ENCODE peak calls at places on chromosomes 6 and 20, in four cellular contexts. F is psoas muscle, Z is tibial nerve, I is endodermal cell. W is an unnamed sample. For H3K4me1, the result is how much of the 10 kb centered on the place peaks cover.

GRCh38 chr6:137625100-137625661 is 131.0 kb upstream of the OLIG3 start:
- DNase-seq in I (no peak), F (no peak), Z (no peak), W (no peak)

GRCh38 chr20:50434653-50435396 is 75.4 kb upstream of the PTPN1 start:
- DNase-seq in Z (peak), F (no peak), I (peak), W (no peak)

GRCh38 chr20:36121981-36122930 is 32.3 kb upstream of the EPB41L1 start:
- DNase-seq in Z (no peak), F (no peak), I (peak), W (no peak)

GRCh38 chr6:134291156-134291555 is 26.8 kb downstream of the SGK1 start:
- DNase-seq in I (no peak), F (no peak), Z (no peak), W (no peak)

GRCh38 chr20:20492521-20493334 is 124.8 kb downstream of the INSM1 start:
- DNase-seq in Z (no peak), F (no peak), I (no peak), W (no peak)

GRCh38 chr6:92050216-92050615 is 1369.1 kb downstream of the EPHA7 start:
- DNase-seq in Z (no peak), F (no peak), I (no peak), W (no peak)

GRCh38 chr20:39619386-39619785 is 657.2 kb downstream of the DHX35 start:
- DNase-seq in I (no peak), F (no peak), Z (no peak), W (no peak)

GRCh38 chr6:6856538-6857523 is 250.9 kb upstream of the RREB1 start:
- DNase-seq in F (peak), I (peak), Z (peak), W (peak)

GRCh38 chr6:126039284-126039683 is 52.9 kb downstream of the TRMT11 start:
- DNase-seq in F (no peak), I (no peak), Z (no peak), W (no peak)

GRCh38 chr20:2804921-2805681 is 4.7 kb upstream of the CPXM1 start:
- DNase-seq in Z (no peak), I (peak), F (no peak), W (no peak)

GRCh38 chr6:21935561-21936028 is 342.0 kb downstream of the SOX4 start:
- DNase-seq in Z (no peak), F (no peak), I (peak), W (no peak)

GRCh38 chr20:38725959-38726848 is 1.9 kb downstream of the SLC32A1 start:
- DNase-seq in Z (no peak), I (peak), F (no peak), W (no peak)

GRCh38 chr6:11971154-11971553 is 41.0 kb upstream of the HIVEP1 start:
- DNase-seq in Z (no peak), F (no peak), I (no peak), W (no peak)

GRCh38 chr20:56860413-56860812 is 231.3 kb downstream of the TFAP2C start:
- DNase-seq in F (no peak), I (no peak), Z (no peak), W (no peak)

GRCh38 chr20:50645253-50646068 is 45.9 kb downstream of the RIPOR3 start:
- DNase-seq in Z (peak), F (peak), I (peak), W (peak)

GRCh38 chr6:130434174-130434873 is 68.5 kb downstream of the TMEM200A start:
- DNase-seq in F (no peak), Z (no peak), I (no peak), W (no peak)

GRCh38 chr6:83976871-83977270 is 56.7 kb upstream of the MRAP2 start:
- DNase-seq in Z (no peak), I (no peak), F (no peak), W (no peak)

GRCh38 chr6:343960-344815 is 47.4 kb upstream of the IRF4 start:
- DNase-seq in Z (no peak), F (no peak), I (no peak), W (peak)

GRCh38 chr6:156057869-156058268 is 602.2 kb upstream of the NOX3 start:
- DNase-seq in I (no peak), Z (no peak), F (no peak), W (no peak)

GRCh38 chr20:34907616-34908469 is 31.4 kb downstream of the ACSS2 start:
- DNase-seq in I (no peak), Z (peak), F (peak), W (peak)

GRCh38 chr20:19628570-19629134 is 129.4 kb upstream of the RIN2 start:
- DNase-seq in F (no peak), I (peak), Z (peak), W (peak)

GRCh38 chr20:37349517-37350491 is 3.9 kb downstream of the SRC start:
- DNase-seq in I (no peak), Z (no peak), F (no peak), W (no peak)

GRCh38 chr6:77178821-77179220 is 284.5 kb downstream of the HTR1B start:
- DNase-seq in I (no peak), Z (no peak), F (no peak), W (no peak)

GRCh38 chr20:25309395-25310267 is 61.7 kb downstream of the PYGB start:
- DNase-seq in Z (peak), F (no peak), I (no peak), W (peak)

GRCh38 chr6:45591816-45592359 is 214.2 kb upstream of the SUPT3H start:
- DNase-seq in I (no peak), Z (no peak), F (no peak), W (no peak)

GRCh38 chr6:43338243-43338642 is 29.6 kb upstream of the CRIP3 start:
- DNase-seq in Z (no peak), I (no peak), F (no peak), W (no peak)

GRCh38 chr20:564195-564594 is 20.6 kb upstream of the CSNK2A1 start:
- DNase-seq in F (no peak), I (peak), Z (no peak), W (no peak)

GRCh38 chr20:63863021-63863797 is 1.9 kb upstream of the TPD52L2 start:
- DNase-seq in Z (no peak), I (no peak), F (no peak), W (no peak)

GRCh38 chr6:43248791-43249190 is 5.5 kb downstream of the TTBK1 start:
- DNase-seq in F (no peak), I (no peak), Z (no peak), W (no peak)

GRCh38 chr20:49762940-49763766 is 49.5 kb upstream of the B4GALT5 start:
- DNase-seq in I (peak), F (no peak), Z (no peak), W (no peak)

GRCh38 chr20:61500791-61501321 is 248.8 kb downstream of the CDH4 start:
- DNase-seq in F (no peak), I (no peak), Z (no peak), W (no peak)

GRCh38 chr6:131685266-131685780 is 15.9 kb downstream of the OR2A4 start:
- DNase-seq in I (no peak), F (no peak), Z (no peak), W (no peak)

GRCh38 chr6:75118925-75119515 is 86.8 kb downstream of the COL12A1 start:
- DNase-seq in F (no peak), I (no peak), Z (no peak), W (no peak)

GRCh38 chr6:166112580-166112979 is 55.1 kb downstream of the TBXT start:
- DNase-seq in Z (no peak), I (no peak), F (no peak), W (no peak)

GRCh38 chr6:125312950-125313349 is 11.2 kb upstream of the HDDC2 start:
- DNase-seq in I (no peak), F (no peak), Z (no peak), W (no peak)

GRCh38 chr6:44576132-44576601 is 188.7 kb downstream of the CDC5L start:
- DNase-seq in I (peak), Z (no peak), F (no peak), W (no peak)

GRCh38 chr20:64145458-64146300 is 18.6 kb upstream of the MYT1 start:
- DNase-seq in I (peak), Z (no peak), F (no peak), W (no peak)

GRCh38 chr20:56400001-56400640 is 7.7 kb downstream of the CSTF1 start:
- DNase-seq in I (peak), Z (peak), F (no peak), W (no peak)

GRCh38 chr6:83464741-83465140 is 33.9 kb upstream of the ME1 start:
- DNase-seq in I (no peak), F (no peak), Z (no peak), W (no peak)

GRCh38 chr6:37041521-37041920 is 36.1 kb downstream of the FGD2 start:
- DNase-seq in Z (no peak), I (no peak), F (no peak), W (no peak)
- H3K4me3 ChIP-seq in Z (no peak), I (no peak), F (no peak), W (no peak)

DNA sequence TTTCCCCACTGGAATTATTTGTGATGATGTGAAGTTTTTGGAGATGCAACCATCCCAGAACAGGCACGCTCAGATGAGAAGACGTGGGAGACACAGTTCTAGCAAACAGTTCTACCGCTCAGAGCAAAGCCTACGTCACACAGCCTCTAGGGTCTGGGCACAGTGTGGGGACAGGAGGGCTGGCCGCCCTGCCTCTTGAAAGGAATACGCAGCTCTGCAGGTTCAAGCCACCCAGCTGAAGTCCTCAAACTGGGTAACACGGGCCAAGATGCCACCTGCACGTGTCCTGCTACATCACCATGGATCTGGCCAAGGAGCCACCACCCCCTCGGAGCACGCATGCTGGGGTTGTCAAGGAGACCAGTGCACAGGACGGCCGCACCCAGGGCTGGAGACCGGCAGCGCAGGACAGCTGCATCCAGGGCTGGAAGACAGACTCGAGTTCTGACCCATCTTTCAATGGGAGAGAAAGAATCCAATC is 75.0 kb downstream of the NOL4L start:
- DNase-seq in I (peak), Z (no peak), F (no peak), W (no peak)
- H3K4me1 ChIP-seq in I (under half), Z (under half), F (under half), W (under half)

GRCh38 chr6:113495521-113495920 is 361.6 kb upstream of the MARCKS start:
- DNase-seq in Z (no peak), I (no peak), F (no peak), W (no peak)
- TF ChIP-seq CTCF in Z (no peak), I (no peak), F (no peak), W (no peak)

DNA sequence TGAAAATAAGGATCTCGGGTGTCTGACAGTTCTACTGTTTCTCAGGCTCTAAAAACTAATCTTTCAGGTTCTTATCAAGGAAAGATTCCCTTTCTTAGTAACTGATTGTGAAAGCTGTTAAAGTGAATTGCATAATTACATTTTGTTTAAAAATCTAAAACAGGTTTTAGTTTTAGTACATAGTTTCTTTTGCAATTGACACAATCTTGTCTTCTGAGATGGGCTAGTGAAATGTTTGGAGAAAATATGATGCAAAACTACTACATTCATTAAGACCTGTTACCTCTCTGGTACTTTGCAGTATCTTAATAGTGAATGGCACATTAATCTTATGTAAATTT is 298.4 kb downstream of the UTRN start:
- DNase-seq in F (no peak), Z (no peak), I (no peak), W (no peak)
- H3K4me3 ChIP-seq in F (peak), Z (no peak), I (peak), W (no peak)

GRCh38 chr6:31462964-31463940 is 34.7 kb upstream of the MICB start:
- DNase-seq in Z (peak), F (peak), I (peak), W (peak)
- H3K4me1 ChIP-seq in Z (under half), F (under half), I (under half), W (under half)

W was measured in heart left ventricle.